ENCODE peak calls at places on chromosomes 1 and 21, in four cellular contexts. Y, S, D and A are unnamed samples.

GRCh38 chr1:9730096-9730901 is 78.8 kb downstream of the PIK3CD start:
- DNase-seq in Y (no peak), S (no peak), D (no peak), A (peak; percentile 92)

GRCh38 chr1:232950919-232951579 is 638 bp downstream of the NTPCR start:
- DNase-seq in Y (peak; percentile 13), S (no peak), D (no peak), A (no peak)

GRCh38 chr1:179030130-179030529 is 4.4 kb downstream of the FAM20B start:
- DNase-seq in Y (no peak), S (no peak), D (no peak), A (no peak)

GRCh38 chr1:53133261-53134041 is 9.0 kb downstream of the SLC1A7 start:
- DNase-seq in Y (no peak), S (no peak), D (no peak), A (peak; percentile 11)

GRCh38 chr1:158362501-158362900 is 8.8 kb downstream of the CD1E start:
- DNase-seq in Y (no peak), S (no peak), D (no peak), A (no peak)

GRCh38 chr1:220038640-220039039 is 7.7 kb downstream of the EPRS1 start:
- DNase-seq in Y (no peak), S (no peak), D (no peak), A (no peak)

GRCh38 chr1:3052501-3052900 is 16.5 kb upstream of the PRDM16 start:
- DNase-seq in Y (no peak), S (no peak), D (no peak), A (no peak)

GRCh38 chr1:154006136-154006535 is 15.6 kb downstream of the RPS27 start:
- DNase-seq in Y (no peak), S (no peak), D (peak; percentile 63), A (no peak)

GRCh38 chr1:55217226-55217996 is 2.2 kb upstream of the USP24 start:
- DNase-seq in Y (no peak), S (no peak), D (no peak), A (no peak)

GRCh38 chr1:158961178-158961577 is 29.8 kb downstream of the PYHIN1 start:
- DNase-seq in Y (no peak), S (no peak), D (no peak), A (no peak)

GRCh38 chr21:34891610-34891943 is 157.5 kb downstream of the RUNX1 start:
- DNase-seq in Y (no peak), S (no peak), D (no peak), A (no peak)

GRCh38 chr21:34889537-34890257 is 159.4 kb downstream of the RUNX1 start:
- DNase-seq in Y (peak; percentile 81), S (peak; percentile 69), D (peak; percentile 69), A (peak; percentile 97)

GRCh38 chr21:34890258-34890723 is 158.8 kb downstream of the RUNX1 start:
- DNase-seq in Y (no peak), S (no peak), D (no peak), A (no peak)

GRCh38 chr21:34892196-34892595 is 156.9 kb downstream of the RUNX1 start:
- DNase-seq in Y (no peak), S (no peak), D (no peak), A (no peak)

DNA sequence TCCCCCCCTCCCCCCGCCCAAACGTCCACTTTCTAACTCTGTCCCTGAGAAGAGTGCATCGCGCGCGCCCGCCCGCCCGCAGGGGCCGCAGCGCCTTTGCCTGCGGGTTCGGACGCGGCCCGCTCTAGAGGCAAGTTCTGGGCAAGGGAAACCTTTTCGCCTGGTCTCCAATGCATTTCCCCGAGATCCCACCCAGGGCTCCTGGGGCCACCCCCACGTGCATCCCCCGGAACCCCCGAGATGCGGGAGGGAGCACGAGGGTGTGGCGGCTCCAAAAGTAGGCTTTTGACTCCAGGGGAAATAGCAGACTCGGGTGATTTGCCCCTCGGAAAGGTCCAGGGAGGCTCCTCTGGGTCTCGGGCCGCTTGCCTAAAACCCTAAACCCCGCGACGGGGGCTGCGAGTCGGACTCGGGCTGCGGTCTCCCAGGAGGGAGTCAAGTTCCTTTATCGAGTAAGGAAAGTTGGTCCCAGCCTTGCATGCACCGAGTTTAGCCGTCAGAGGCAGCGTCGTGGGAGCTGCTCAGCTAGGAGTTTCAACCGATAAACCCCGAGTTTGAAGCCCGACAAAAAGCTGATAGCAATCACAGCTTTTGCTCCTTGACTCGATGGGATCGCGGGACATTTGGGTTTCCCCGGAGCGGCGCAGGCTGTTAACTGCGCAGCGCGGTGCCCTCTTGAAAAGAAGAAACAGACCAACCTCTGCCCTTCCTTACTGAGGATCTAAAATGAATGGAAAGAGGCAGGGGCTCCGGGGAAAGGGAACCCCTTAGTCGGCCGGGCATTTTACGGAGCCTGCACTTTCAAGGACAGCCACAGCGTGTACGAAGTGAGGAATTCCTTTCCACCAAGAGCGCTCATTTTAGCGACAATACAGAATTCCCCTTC is 158.1 kb downstream of the RUNX1 start:
- DNase-seq in Y (peak; percentile 45), S (no peak), D (no peak), A (peak; percentile 87)
- TF ChIP-seq CTCF in Y (no peak), S (no peak), D (no peak), A (no peak)

GRCh38 chr1:34419662-34420061 is 243.0 kb downstream of the C1orf94 start:
- DNase-seq in Y (peak; percentile 18), S (no peak), D (no peak), A (no peak)
- TF ChIP-seq CTCF in Y (no peak), S (peak; percentile 15), D (no peak), A (no peak)

GRCh38 chr1:6141601-6142000 is 38.5 kb downstream of the CHD5 start:
- DNase-seq in Y (no peak), S (no peak), D (no peak), A (no peak)
- TF ChIP-seq CTCF in Y (no peak), S (peak; percentile 20), D (peak; percentile 42), A (no peak)

DNA sequence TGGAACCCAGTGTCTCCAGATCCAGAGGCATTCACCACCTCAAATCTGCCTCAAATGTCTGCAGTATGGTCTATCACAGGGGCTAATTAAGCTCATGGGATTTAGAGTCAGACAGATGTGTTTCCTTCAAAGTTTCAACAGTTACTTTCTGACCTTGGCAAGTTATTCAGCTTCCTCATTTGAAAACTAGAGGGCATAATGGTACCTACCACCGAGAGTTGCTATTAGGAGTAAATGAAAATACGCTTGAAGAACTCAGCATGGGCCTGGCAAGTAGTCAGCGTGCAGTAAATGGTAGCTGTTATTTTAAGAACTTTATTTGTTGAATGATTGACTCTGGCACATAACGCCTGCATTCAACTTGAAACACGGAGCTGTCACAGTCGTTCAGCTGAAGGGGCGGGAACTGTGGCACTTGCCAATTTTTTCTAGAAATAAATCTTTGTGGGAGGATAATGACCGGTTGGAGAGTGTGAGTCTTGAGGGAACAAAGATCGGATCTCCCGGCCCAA is 1.2 kb upstream of the CAP1 start:
- DNase-seq in Y (no peak), S (no peak), D (peak; percentile 51), A (no peak)
- TF ChIP-seq CTCF in Y (no peak), S (no peak), D (peak; percentile 56), A (peak; percentile 33)

DNA sequence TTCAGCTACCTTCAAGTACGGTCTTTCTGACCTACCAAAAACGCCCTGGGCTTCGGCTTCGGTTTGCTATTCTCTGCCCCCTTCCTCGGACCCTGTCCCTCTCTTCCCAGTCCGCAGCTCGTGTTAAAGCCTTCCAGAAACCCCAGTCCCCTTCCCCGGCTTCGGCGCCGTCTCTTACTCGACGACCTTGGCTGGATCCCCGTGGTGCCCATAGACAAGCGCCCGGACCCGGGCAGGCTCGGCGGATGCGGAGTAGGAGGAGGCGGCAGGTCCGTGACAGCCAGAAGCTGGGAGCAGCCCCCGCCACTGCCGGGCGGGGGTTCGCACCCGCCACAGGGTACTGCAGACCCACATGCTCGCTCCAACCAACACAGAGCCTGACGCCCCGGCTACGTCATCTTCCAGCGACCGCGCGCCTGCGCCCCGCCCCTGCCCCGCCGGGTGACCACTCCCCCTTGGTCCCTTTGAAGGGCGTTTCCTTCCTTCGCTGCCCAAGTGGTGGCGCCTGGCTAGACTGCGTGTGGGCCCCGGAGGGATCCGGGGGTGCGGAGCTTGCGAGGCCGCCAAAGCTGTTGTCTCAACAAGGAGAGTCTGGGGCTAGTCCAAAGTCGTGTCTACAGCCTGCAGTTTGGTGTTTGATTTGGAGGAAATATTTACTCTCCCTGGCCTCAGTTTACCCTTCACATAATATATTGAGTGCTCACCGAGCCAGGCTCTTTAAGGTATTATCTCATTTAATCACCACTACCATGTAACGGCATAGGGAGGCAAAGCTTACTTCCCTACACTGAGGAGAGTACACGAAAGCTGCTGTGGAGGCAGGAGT is at the start of gene MECR:
- DNase-seq in Y (peak; percentile 96), S (peak; percentile 94), D (peak; percentile 87), A (peak; percentile 98)
- TF ChIP-seq CTCF in Y (no peak), S (peak; percentile 42), D (peak; percentile 45), A (no peak)

DNA sequence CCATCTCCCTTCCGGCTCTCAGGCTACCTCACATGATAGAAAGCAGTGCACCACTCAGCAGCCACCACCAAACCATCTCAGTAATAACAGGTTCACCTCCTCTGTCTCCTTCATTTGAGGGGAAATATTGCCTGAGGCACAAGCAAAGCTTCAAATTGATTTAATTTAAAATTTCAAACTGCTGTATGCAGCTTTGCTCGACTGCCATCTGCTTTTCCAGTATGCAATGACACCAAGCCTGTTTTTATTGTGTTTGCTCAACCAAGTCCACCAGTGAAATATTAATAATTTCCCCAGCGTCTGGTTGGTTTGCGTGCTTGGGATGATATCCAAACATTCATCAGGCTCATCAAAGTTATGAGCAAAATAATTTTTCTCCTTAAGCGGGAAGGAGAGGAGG is 552.4 kb upstream of the DAB1 start:
- DNase-seq in Y (no peak), S (no peak), D (no peak), A (no peak)
- TF ChIP-seq CTCF in Y (no peak), S (no peak), D (no peak), A (no peak)